ENCODE peak calls at places on chromosomes 3 and 15, in eight cellular contexts. T is fibroblast of pulmonary artery, J is AG09309, F is PC-3, B is GM20000, S is cardiac fibroblast, W is AG04450, V is WERI-Rb-1. Z is an unnamed sample.

GRCh38 chr3:62559831-62560445 is 186.6 kb upstream of the FEZF2 start:
- DNase-seq in T (peak; percentile 71), J (peak; percentile 14), F (peak; percentile 35), B (no peak), S (peak; percentile 74), W (peak; percentile 11), V (no peak), Z (peak; percentile 57)

GRCh38 chr3:36197176-36197575 is 183.1 kb upstream of the STAC start:
- DNase-seq in T (no peak), J (no peak), F (no peak), B (no peak), S (no peak), W (no peak), V (no peak), Z (no peak)

GRCh38 chr15:70932397-70932796 is 39.8 kb downstream of the LRRC49 start:
- DNase-seq in T (no peak), J (no peak), F (no peak), B (no peak), S (peak; percentile 17), W (no peak), V (no peak), Z (no peak)

GRCh38 chr3:116005404-116005803 is 382.1 kb downstream of the GAP43 start:
- DNase-seq in T (peak; percentile 92), J (peak; percentile 96), F (peak; percentile 76), B (no peak), S (peak; percentile 99), W (peak; percentile 82), V (peak; percentile 62), Z (peak; percentile 96)

GRCh38 chr15:33013827-33014445 is 180.6 kb downstream of the FMN1 start:
- DNase-seq in T (peak; percentile 50), J (no peak), F (peak; percentile 94), B (no peak), S (peak; percentile 76), W (no peak), V (no peak), Z (peak; percentile 67)

GRCh38 chr3:37762698-37763097 is 99.0 kb upstream of the CTDSPL start:
- DNase-seq in T (peak; percentile 58), J (no peak), F (no peak), B (no peak), S (peak; percentile 69), W (no peak), V (no peak), Z (peak; percentile 28)

GRCh38 chr15:55279100-55279745 is 10.4 kb downstream of the RAB27A start:
- DNase-seq in T (no peak), J (no peak), F (no peak), B (no peak), S (no peak), W (no peak), V (no peak), Z (no peak)

GRCh38 chr3:150005243-150006102 is 34.8 kb upstream of the PFN2 start:
- DNase-seq in T (no peak), J (no peak), F (peak; percentile 14), B (no peak), S (peak; percentile 45), W (no peak), V (no peak), Z (peak; percentile 34)

GRCh38 chr3:15851735-15852134 is 54.0 kb upstream of the ANKRD28 start:
- DNase-seq in T (no peak), J (no peak), F (no peak), B (no peak), S (no peak), W (no peak), V (no peak), Z (no peak)

GRCh38 chr3:42803800-42804112 is 534 bp downstream of the HIGD1A start:
- DNase-seq in T (peak; percentile 28), J (no peak), F (no peak), B (peak; percentile 39), S (no peak), W (no peak), V (peak; percentile 42), Z (peak; percentile 42)

DNA sequence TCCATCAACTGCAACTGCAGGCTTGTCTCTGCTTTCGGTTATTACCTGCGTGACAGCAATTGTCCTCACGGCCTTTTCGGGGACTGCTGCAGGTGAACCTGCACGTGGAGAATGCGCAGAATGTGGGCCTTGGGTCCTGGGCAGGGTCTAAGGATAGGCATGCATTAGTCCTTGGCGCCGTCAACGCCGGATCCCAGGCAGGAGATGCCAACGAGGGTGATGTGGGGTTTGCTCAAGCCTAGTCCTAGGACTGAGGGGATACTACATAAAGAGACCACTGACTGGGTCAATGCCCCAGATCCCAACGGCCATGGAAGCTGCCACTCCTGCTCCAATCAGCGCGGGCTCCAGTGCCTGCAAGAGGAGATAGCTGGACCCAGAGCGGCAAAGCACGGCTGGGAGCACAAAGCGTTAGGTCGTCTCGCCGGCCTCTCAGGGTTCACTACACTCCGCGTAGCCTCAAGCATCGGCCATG is 448 bp upstream of the RBM15B start:
- DNase-seq in T (no peak), J (no peak), F (no peak), B (no peak), S (no peak), W (no peak), V (no peak), Z (no peak)
- TF ChIP-seq CTCF in T (no peak), J (no peak), F (peak; percentile 88), B (no peak), S (no peak), W (peak; percentile 84), V (no peak), Z (no peak)

GRCh38 chr15:95850837-95851236 is 479.7 kb upstream of the NR2F2 start:
- DNase-seq in T (no peak), J (no peak), F (peak; percentile 41), B (no peak), S (no peak), W (no peak), V (no peak), Z (no peak)
- TF ChIP-seq CTCF in T (no peak), J (peak; percentile 42), F (peak; percentile 62), B (no peak), S (no peak), W (no peak), V (no peak), Z (no peak)

DNA sequence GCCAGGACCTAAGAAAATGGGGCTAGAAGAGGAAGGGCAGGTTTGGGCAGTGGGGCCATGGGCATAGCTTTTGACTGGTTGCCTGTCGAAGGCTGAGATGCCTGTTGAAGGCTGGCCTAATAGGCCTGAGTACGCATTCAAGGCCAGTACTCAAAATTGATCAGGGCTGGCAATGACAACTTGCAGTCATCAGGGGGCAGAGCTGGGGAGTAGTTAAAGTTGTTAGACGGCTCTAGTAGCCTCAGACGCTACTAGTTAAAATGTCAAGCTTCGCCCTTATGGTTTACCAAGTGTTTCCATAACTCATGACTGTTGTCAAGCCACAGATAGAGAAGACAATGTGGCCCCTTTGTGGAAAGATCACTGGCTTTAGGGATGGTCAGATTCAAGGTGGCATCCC is 28.7 kb downstream of the SPG21 start:
- DNase-seq in T (no peak), J (no peak), F (no peak), B (no peak), S (no peak), W (no peak), V (no peak), Z (no peak)
- TF ChIP-seq CTCF in T (no peak), J (no peak), F (no peak), B (no peak), S (no peak), W (no peak), V (no peak), Z (no peak)

GRCh38 chr3:119585867-119586570 is 6.7 kb downstream of the ADPRH start:
- DNase-seq in T (no peak), J (no peak), F (peak; percentile 64), B (no peak), S (peak; percentile 64), W (no peak), V (no peak), Z (no peak)
- TF ChIP-seq CTCF in T (no peak), J (no peak), F (no peak), B (no peak), S (no peak), W (no peak), V (no peak), Z (no peak)

GRCh38 chr3:142904639-142905441 is 16.0 kb upstream of the PCOLCE2 start:
- DNase-seq in T (peak; percentile 24), J (no peak), F (peak; percentile 46), B (no peak), S (peak; percentile 71), W (no peak), V (peak; percentile 12), Z (peak; percentile 34)
- TF ChIP-seq CTCF in T (no peak), J (peak; percentile 32), F (peak; percentile 50), B (no peak), S (peak; percentile 22), W (no peak), V (peak; percentile 52), Z (peak; percentile 41)

GRCh38 chr3:187295635-187296034 is 4.1 kb upstream of the MASP1 start:
- DNase-seq in T (peak; percentile 18), J (no peak), F (peak; percentile 49), B (no peak), S (peak; percentile 31), W (no peak), V (no peak), Z (no peak)
- TF ChIP-seq CTCF in T (peak; percentile 28), J (no peak), F (peak; percentile 64), B (no peak), S (peak; percentile 37), W (peak; percentile 36), V (peak; percentile 20), Z (peak; percentile 17)

DNA sequence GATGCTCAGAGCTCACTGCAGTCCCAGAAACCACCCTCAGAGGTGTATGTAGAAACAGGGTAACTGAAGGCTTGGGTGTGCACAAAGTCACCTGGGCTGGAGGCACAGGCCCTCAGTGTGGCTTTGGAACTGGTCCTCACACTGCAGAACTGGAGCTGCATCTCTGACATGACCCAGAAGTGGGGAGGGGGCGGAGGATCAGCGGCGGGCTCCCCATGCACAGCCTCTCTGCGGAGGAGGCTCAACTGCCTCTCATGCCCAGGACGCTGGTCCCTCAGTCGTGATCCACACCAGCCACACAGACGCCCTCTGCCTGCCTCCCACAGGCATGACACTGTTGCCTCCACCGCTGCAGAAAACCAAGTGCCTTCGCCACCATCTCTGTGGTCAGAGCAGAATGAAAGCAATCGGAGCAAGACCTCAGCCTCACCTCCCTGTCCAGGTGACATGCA is 73.7 kb downstream of the TM2D3 start:
- DNase-seq in T (peak; percentile 33), J (no peak), F (peak; percentile 53), B (peak; percentile 47), S (peak; percentile 51), W (no peak), V (peak; percentile 49), Z (no peak)
- TF ChIP-seq CTCF in T (peak; percentile 45), J (peak; percentile 45), F (peak; percentile 56), B (peak; percentile 25), S (peak; percentile 71), W (peak; percentile 3), V (peak; percentile 82), Z (no peak)

GRCh38 chr3:46408853-46409252 is 1.8 kb downstream of the CCRL2 start:
- DNase-seq in T (no peak), J (no peak), F (no peak), B (no peak), S (no peak), W (no peak), V (no peak), Z (no peak)
- TF ChIP-seq CTCF in T (no peak), J (no peak), F (no peak), B (no peak), S (no peak), W (no peak), V (no peak), Z (no peak)

Z was measured in astrocyte of the spinal cord.